ENCODE peak calls at places on chromosomes 5 and 9, in seven cellular contexts. One of them, this sample, is unnamed.

GRCh38 chr9:81224166-81224858 is 465.0 kb downstream of the TLE1 start:
- DNase-seq in stimulated activated CD4-positive, alpha-beta T cell treated with anti-CD3 and anti-CD28 coated beads, Interleukin-4, amount 100 ng/mL, for 24 hours: no peak
- DNase-seq in HTR-8/SVneo: no peak
- DNase-seq in NCI-H1092: no peak
- DNase-seq in HS-5: no peak
- DNase-seq in H9: no peak
- DNase-seq in non-pigmented ciliary epithelial cell: no peak
- DNase-seq in this sample: no peak

GRCh38 chr9:755454-756381 is 85.8 kb upstream of the DMRT1 start:
- DNase-seq in stimulated activated CD4-positive, alpha-beta T cell treated with anti-CD3 and anti-CD28 coated beads, Interleukin-4, amount 100 ng/mL, for 24 hours: no peak
- DNase-seq in HTR-8/SVneo: peak
- DNase-seq in NCI-H1092: no peak
- DNase-seq in HS-5: peak
- DNase-seq in H9: no peak
- DNase-seq in non-pigmented ciliary epithelial cell: peak
- DNase-seq in this sample: peak

GRCh38 chr9:132350861-132351315 is 3.9 kb downstream of the SETX start:
- DNase-seq in stimulated activated CD4-positive, alpha-beta T cell treated with anti-CD3 and anti-CD28 coated beads, Interleukin-4, amount 100 ng/mL, for 24 hours: peak
- DNase-seq in HTR-8/SVneo: no peak
- DNase-seq in NCI-H1092: no peak
- DNase-seq in HS-5: no peak
- DNase-seq in H9: no peak
- DNase-seq in non-pigmented ciliary epithelial cell: no peak
- DNase-seq in this sample: no peak

GRCh38 chr5:67211926-67212325 is 15.3 kb upstream of the CD180 start:
- DNase-seq in stimulated activated CD4-positive, alpha-beta T cell treated with anti-CD3 and anti-CD28 coated beads, Interleukin-4, amount 100 ng/mL, for 24 hours: no peak
- DNase-seq in HTR-8/SVneo: no peak
- DNase-seq in NCI-H1092: no peak
- DNase-seq in HS-5: peak
- DNase-seq in H9: no peak
- DNase-seq in non-pigmented ciliary epithelial cell: peak
- DNase-seq in this sample: no peak

GRCh38 chr5:20105915-20106314 is 117.9 kb upstream of the CDH18 start:
- DNase-seq in stimulated activated CD4-positive, alpha-beta T cell treated with anti-CD3 and anti-CD28 coated beads, Interleukin-4, amount 100 ng/mL, for 24 hours: no peak
- DNase-seq in HTR-8/SVneo: no peak
- DNase-seq in NCI-H1092: peak
- DNase-seq in HS-5: no peak
- DNase-seq in H9: no peak
- DNase-seq in non-pigmented ciliary epithelial cell: no peak
- DNase-seq in this sample: no peak

GRCh38 chr9:127586537-127586936 is 25.5 kb upstream of the STXBP1 start:
- DNase-seq in stimulated activated CD4-positive, alpha-beta T cell treated with anti-CD3 and anti-CD28 coated beads, Interleukin-4, amount 100 ng/mL, for 24 hours: peak
- DNase-seq in HTR-8/SVneo: peak
- DNase-seq in NCI-H1092: peak
- DNase-seq in HS-5: no peak
- DNase-seq in H9: peak
- DNase-seq in non-pigmented ciliary epithelial cell: no peak
- DNase-seq in this sample: no peak

GRCh38 chr9:112631313-112631712 is 86.6 kb downstream of the INIP start:
- DNase-seq in stimulated activated CD4-positive, alpha-beta T cell treated with anti-CD3 and anti-CD28 coated beads, Interleukin-4, amount 100 ng/mL, for 24 hours: no peak
- DNase-seq in HTR-8/SVneo: no peak
- DNase-seq in NCI-H1092: no peak
- DNase-seq in HS-5: no peak
- DNase-seq in H9: no peak
- DNase-seq in non-pigmented ciliary epithelial cell: no peak
- DNase-seq in this sample: no peak

GRCh38 chr5:72618699-72619098 is 111.5 kb upstream of the ZNF366 start:
- DNase-seq in stimulated activated CD4-positive, alpha-beta T cell treated with anti-CD3 and anti-CD28 coated beads, Interleukin-4, amount 100 ng/mL, for 24 hours: no peak
- DNase-seq in HTR-8/SVneo: peak
- DNase-seq in NCI-H1092: no peak
- DNase-seq in HS-5: no peak
- DNase-seq in H9: no peak
- DNase-seq in non-pigmented ciliary epithelial cell: no peak
- DNase-seq in this sample: no peak

GRCh38 chr5:132834057-132834456 is 3.6 kb upstream of the SHROOM1 start:
- DNase-seq in stimulated activated CD4-positive, alpha-beta T cell treated with anti-CD3 and anti-CD28 coated beads, Interleukin-4, amount 100 ng/mL, for 24 hours: no peak
- DNase-seq in HTR-8/SVneo: no peak
- DNase-seq in NCI-H1092: no peak
- DNase-seq in HS-5: no peak
- DNase-seq in H9: no peak
- DNase-seq in non-pigmented ciliary epithelial cell: no peak
- DNase-seq in this sample: no peak

GRCh38 chr5:13217636-13218035 is 726.9 kb downstream of the DNAH5 start:
- DNase-seq in stimulated activated CD4-positive, alpha-beta T cell treated with anti-CD3 and anti-CD28 coated beads, Interleukin-4, amount 100 ng/mL, for 24 hours: no peak
- DNase-seq in HTR-8/SVneo: no peak
- DNase-seq in NCI-H1092: no peak
- DNase-seq in HS-5: no peak
- DNase-seq in H9: no peak
- DNase-seq in non-pigmented ciliary epithelial cell: peak
- DNase-seq in this sample: peak

GRCh38 chr5:92749943-92750342 is 831.1 kb downstream of the NR2F1-AS1 start:
- DNase-seq in stimulated activated CD4-positive, alpha-beta T cell treated with anti-CD3 and anti-CD28 coated beads, Interleukin-4, amount 100 ng/mL, for 24 hours: no peak
- DNase-seq in HTR-8/SVneo: no peak
- DNase-seq in NCI-H1092: no peak
- DNase-seq in HS-5: no peak
- DNase-seq in H9: no peak
- DNase-seq in non-pigmented ciliary epithelial cell: no peak
- DNase-seq in this sample: no peak

GRCh38 chr9:12816656-12817101 is 41.9 kb downstream of the LURAP1L start:
- DNase-seq in stimulated activated CD4-positive, alpha-beta T cell treated with anti-CD3 and anti-CD28 coated beads, Interleukin-4, amount 100 ng/mL, for 24 hours: no peak
- DNase-seq in HTR-8/SVneo: no peak
- DNase-seq in NCI-H1092: no peak
- DNase-seq in HS-5: no peak
- DNase-seq in H9: no peak
- DNase-seq in non-pigmented ciliary epithelial cell: no peak
- DNase-seq in this sample: no peak

GRCh38 chr5:34791761-34792244 is 47.2 kb upstream of the TTC23L start:
- DNase-seq in stimulated activated CD4-positive, alpha-beta T cell treated with anti-CD3 and anti-CD28 coated beads, Interleukin-4, amount 100 ng/mL, for 24 hours: no peak
- DNase-seq in HTR-8/SVneo: no peak
- DNase-seq in NCI-H1092: no peak
- DNase-seq in HS-5: no peak
- DNase-seq in H9: no peak
- DNase-seq in non-pigmented ciliary epithelial cell: peak
- DNase-seq in this sample: no peak

GRCh38 chr9:20989923-20990341 is 41.5 kb downstream of the HACD4 start:
- DNase-seq in stimulated activated CD4-positive, alpha-beta T cell treated with anti-CD3 and anti-CD28 coated beads, Interleukin-4, amount 100 ng/mL, for 24 hours: no peak
- DNase-seq in HTR-8/SVneo: no peak
- DNase-seq in NCI-H1092: peak
- DNase-seq in HS-5: no peak
- DNase-seq in H9: no peak
- DNase-seq in non-pigmented ciliary epithelial cell: no peak
- DNase-seq in this sample: no peak

GRCh38 chr5:5360878-5361520 is 61.5 kb upstream of the ICE1 start:
- DNase-seq in stimulated activated CD4-positive, alpha-beta T cell treated with anti-CD3 and anti-CD28 coated beads, Interleukin-4, amount 100 ng/mL, for 24 hours: no peak
- DNase-seq in HTR-8/SVneo: no peak
- DNase-seq in NCI-H1092: no peak
- DNase-seq in HS-5: no peak
- DNase-seq in H9: no peak
- DNase-seq in non-pigmented ciliary epithelial cell: no peak
- DNase-seq in this sample: no peak

GRCh38 chr9:4334439-4334838 is 34.6 kb upstream of the GLIS3 start:
- DNase-seq in stimulated activated CD4-positive, alpha-beta T cell treated with anti-CD3 and anti-CD28 coated beads, Interleukin-4, amount 100 ng/mL, for 24 hours: no peak
- DNase-seq in HTR-8/SVneo: no peak
- DNase-seq in NCI-H1092: peak
- DNase-seq in HS-5: no peak
- DNase-seq in H9: peak
- DNase-seq in non-pigmented ciliary epithelial cell: no peak
- DNase-seq in this sample: peak

GRCh38 chr9:70551391-70551790 is 136.9 kb upstream of the KLF9 start:
- DNase-seq in stimulated activated CD4-positive, alpha-beta T cell treated with anti-CD3 and anti-CD28 coated beads, Interleukin-4, amount 100 ng/mL, for 24 hours: no peak
- DNase-seq in HTR-8/SVneo: no peak
- DNase-seq in NCI-H1092: no peak
- DNase-seq in HS-5: no peak
- DNase-seq in H9: no peak
- DNase-seq in non-pigmented ciliary epithelial cell: no peak
- DNase-seq in this sample: no peak

GRCh38 chr5:142316051-142316450 is 8.8 kb downstream of the SPRY4 start:
- DNase-seq in stimulated activated CD4-positive, alpha-beta T cell treated with anti-CD3 and anti-CD28 coated beads, Interleukin-4, amount 100 ng/mL, for 24 hours: no peak
- DNase-seq in HTR-8/SVneo: no peak
- DNase-seq in NCI-H1092: peak
- DNase-seq in HS-5: no peak
- DNase-seq in H9: no peak
- DNase-seq in non-pigmented ciliary epithelial cell: no peak
- DNase-seq in this sample: peak